ENCODE peak calls at places on chromosomes 7 and 10, in six cellular contexts. T is tibial artery, S is GM06990, F is K562, U is fibroblast of lung, A is HFFc6. K is an unnamed sample.

GRCh38 chr10:54066646-54067045 is 734.4 kb downstream of the PCDH15 start:
- DNase-seq in A (no peak), U (no peak), S (no peak), F (no peak), T (no peak), K (no peak)

GRCh38 chr7:87192784-87193487 is 26.6 kb downstream of the TMEM243 start:
- DNase-seq in T (no peak), A (no peak), U (no peak), S (no peak), F (no peak), K (no peak)

GRCh38 chr7:123929107-123929506 is 4.1 kb downstream of the SPAM1 start:
- DNase-seq in T (no peak), A (no peak), S (no peak), F (no peak), U (no peak), K (no peak)

GRCh38 chr10:121104476-121105111 is 253.4 kb downstream of the WDR11 start:
- DNase-seq in S (no peak), F (no peak), U (no peak), A (no peak), T (no peak), K (no peak)

GRCh38 chr7:104972510-104972909 is 41.5 kb upstream of the KMT2E start:
- DNase-seq in F (no peak), T (no peak), A (peak; percentile 85), S (no peak), U (peak; percentile 82), K (no peak)

GRCh38 chr10:115572740-115573455 is 479.7 kb downstream of the ATRNL1 start:
- DNase-seq in A (no peak), U (no peak), S (no peak), T (no peak), F (no peak), K (no peak)

GRCh38 chr10:121732676-121733445 is 134.6 kb upstream of the FGFR2 start:
- DNase-seq in A (no peak), S (no peak), T (no peak), U (no peak), F (no peak), K (no peak)

GRCh38 chr7:56105508-56105907 is 768 bp downstream of the CHCHD2 start:
- DNase-seq in F (peak; percentile 76), S (no peak), U (peak; percentile 89), T (no peak), A (peak; percentile 82), K (no peak)

GRCh38 chr10:3729397-3729796 is 55.6 kb downstream of the KLF6 start:
- DNase-seq in F (no peak), U (peak; percentile 79), A (peak; percentile 19), T (no peak), S (no peak), K (no peak)

GRCh38 chr7:129886184-129886817 is 66.5 kb downstream of the UBE2H start:
- DNase-seq in T (no peak), S (no peak), F (no peak), U (no peak), A (no peak), K (no peak)

GRCh38 chr7:156655983-156656382 is 15.4 kb downstream of the RNF32 start:
- DNase-seq in F (no peak), U (no peak), S (no peak), A (no peak), T (no peak), K (no peak)

GRCh38 chr10:33273295-33274002 is 61.0 kb downstream of the NRP1 start:
- DNase-seq in T (peak; percentile 86), F (no peak), A (peak; percentile 98), S (no peak), U (peak; percentile 96), K (no peak)

GRCh38 chr10:56357018-56357417 is 4.0 kb downstream of the ZWINT start:
- DNase-seq in A (no peak), T (no peak), U (no peak), S (no peak), F (no peak), K (no peak)

GRCh38 chr10:52050429-52051047 is 263.5 kb upstream of the DKK1 start:
- DNase-seq in U (no peak), S (no peak), F (no peak), T (no peak), A (no peak), K (no peak)

GRCh38 chr10:85558533-85558932 is 808.1 kb downstream of the GRID1 start:
- DNase-seq in S (no peak), U (no peak), F (no peak), A (no peak), T (no peak), K (no peak)

GRCh38 chr7:2553831-2554581 is 1.3 kb downstream of the BRAT1 start:
- DNase-seq in U (no peak), T (no peak), F (no peak), A (no peak), S (no peak), K (no peak)

GRCh38 chr7:47521041-47521795 is 60.7 kb downstream of the TNS3 start:
- DNase-seq in S (no peak), U (no peak), A (no peak), F (no peak), T (no peak), K (no peak)

GRCh38 chr10:24215193-24215592 is 6.3 kb downstream of the KIAA1217 start:
- DNase-seq in F (no peak), A (no peak), S (no peak), U (peak; percentile 50), T (no peak), K (no peak)

GRCh38 chr7:76191783-76192240 is 9.9 kb upstream of the SRRM3 start:
- DNase-seq in U (peak; percentile 45), A (peak; percentile 48), S (no peak), F (peak; percentile 62), T (no peak), K (no peak)

GRCh38 chr7:33775790-33776189 is 129.5 kb upstream of the BMPER start:
- DNase-seq in T (no peak), U (no peak), S (no peak), F (no peak), A (no peak), K (no peak)

GRCh38 chr7:46754135-46754730 is 827.7 kb downstream of the TNS3 start:
- DNase-seq in A (peak; percentile 80), F (no peak), S (no peak), U (peak; percentile 93), T (no peak), K (no peak)

GRCh38 chr10:58752665-58753064 is 240.0 kb downstream of the BICC1 start:
- DNase-seq in T (no peak), S (no peak), F (no peak), U (no peak), A (no peak), K (no peak)

GRCh38 chr7:16223963-16224707 is 197.2 kb downstream of the CRPPA start:
- DNase-seq in U (no peak), T (no peak), F (no peak), S (no peak), A (no peak), K (no peak)

DNA sequence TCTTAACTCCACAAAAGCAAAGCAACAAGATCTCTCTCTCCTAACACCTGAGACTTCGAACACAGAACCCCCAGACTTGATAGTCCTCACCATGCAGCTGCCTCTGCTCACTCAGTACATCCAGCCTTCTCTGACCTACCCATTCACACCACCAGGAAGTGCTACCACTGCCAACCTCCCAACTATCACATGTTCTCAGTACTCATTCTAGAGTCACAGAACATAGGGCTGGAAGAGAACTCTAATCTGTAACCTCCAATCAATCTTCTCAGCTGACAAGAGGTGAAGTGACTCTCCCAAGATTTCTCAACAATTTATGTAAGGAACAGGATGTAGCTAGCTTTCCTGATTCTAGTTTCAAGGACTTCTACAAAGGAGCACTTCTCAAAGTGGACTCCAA is 3.8 kb downstream of the NUDCD3 start:
- DNase-seq in A (peak; percentile 17), S (no peak), U (peak; percentile 37), F (peak; percentile 22), T (no peak), K (no peak)
- TF ChIP-seq CTCF in A (peak; percentile 12), S (no peak), U (peak; percentile 19), F (no peak), T (no peak), K (no peak)

DNA sequence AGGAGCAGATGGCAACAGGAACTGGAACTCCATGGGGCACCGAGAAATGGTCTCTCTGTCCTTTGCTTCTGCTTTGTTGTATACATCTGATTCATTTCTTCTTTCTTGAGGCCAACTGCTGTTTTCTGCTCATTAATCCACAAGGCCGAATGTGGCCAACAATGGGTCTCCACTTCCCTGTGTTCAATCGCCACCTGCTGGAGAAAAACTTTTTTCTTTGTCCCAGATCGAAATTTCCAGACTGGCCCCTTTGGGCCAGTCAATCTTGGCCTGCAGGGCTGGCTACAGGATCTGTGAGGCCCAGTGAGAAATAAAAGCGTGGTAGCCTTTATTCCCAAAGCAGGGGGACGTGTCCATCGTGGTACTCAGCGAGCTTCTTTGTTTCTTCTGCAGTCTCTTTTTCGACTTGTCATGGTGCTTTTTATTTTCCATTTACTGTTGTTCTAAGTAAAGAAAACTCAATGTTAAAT is 58.8 kb downstream of the PARP12 start:
- DNase-seq in A (peak; percentile 64), T (no peak), U (peak; percentile 51), S (peak; percentile 32), F (peak; percentile 84), K (peak; percentile 78)
- TF ChIP-seq CTCF in A (peak; percentile 92), T (peak; percentile 18), U (peak; percentile 55), S (peak; percentile 57), F (peak; percentile 85), K (peak; percentile 16)

DNA sequence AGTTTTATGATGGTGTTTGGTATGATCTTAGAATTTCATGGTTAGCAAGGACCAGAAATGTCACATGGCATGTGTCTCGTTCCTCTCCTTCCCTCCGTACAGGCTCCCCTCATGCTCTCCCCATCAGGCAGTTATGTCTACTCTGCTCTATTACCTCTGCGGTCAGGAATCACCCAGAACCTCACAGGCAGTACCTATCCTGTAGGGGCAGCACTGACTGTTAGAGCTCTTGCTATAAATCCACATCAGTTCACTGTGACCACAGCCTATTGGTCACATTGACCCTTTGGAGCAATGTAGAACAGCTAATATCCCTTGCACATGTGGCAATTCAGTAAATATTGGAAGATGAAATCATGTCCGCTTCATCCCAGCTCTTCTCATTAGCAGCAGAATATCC is 151.8 kb downstream of the WNT2 start:
- DNase-seq in T (no peak), A (no peak), F (no peak), U (no peak), S (no peak), K (no peak)
- TF ChIP-seq CTCF in T (no peak), A (peak; percentile 9), F (peak; percentile 33), U (no peak), S (no peak), K (no peak)

DNA sequence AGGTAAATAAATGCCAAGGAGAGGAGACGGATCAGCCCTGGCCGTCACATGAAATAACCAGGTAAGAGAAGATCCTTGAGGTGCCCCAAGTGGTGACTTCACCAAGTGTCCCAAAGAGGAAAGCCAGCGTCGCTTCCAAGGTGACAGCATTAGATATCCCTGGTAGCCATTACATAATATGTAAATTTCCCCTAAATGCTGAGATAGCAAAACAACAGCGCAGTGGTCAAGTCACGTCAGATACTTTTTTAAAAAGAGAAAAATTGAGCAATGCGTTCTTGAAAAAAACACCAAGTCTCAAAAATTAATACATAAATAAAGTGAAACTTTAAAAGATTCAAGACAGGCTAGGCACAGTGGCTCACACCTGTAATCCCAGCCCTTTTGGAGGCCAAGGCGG is 100.2 kb downstream of the HTR5A start:
- DNase-seq in A (no peak), F (no peak), T (no peak), S (no peak), U (no peak), K (no peak)
- TF ChIP-seq CTCF in A (no peak), F (no peak), T (no peak), S (no peak), U (no peak), K (no peak)

K was measured in GM13976.